ENCODE peak calls at places on chromosome 1, in four cellular contexts. N is K562, P is WTC11, F is HepG2. V is an unnamed sample.

GRCh38 chr1:108000620-108001105 is 35.7 kb upstream of the VAV3 start:
- DNase-seq in P (no peak), F (peak), N (no peak), V (no peak)

GRCh38 chr1:229440821-229441537 is 7.1 kb upstream of the ACTA1 start:
- DNase-seq in F (no peak), P (no peak), N (no peak), V (peak)

GRCh38 chr1:21523297-21523813 is 14.1 kb downstream of the ALPL start:
- DNase-seq in F (no peak), P (no peak), N (no peak), V (no peak)

GRCh38 chr1:159989581-159989980 is 35.5 kb upstream of the SLAMF9 start:
- DNase-seq in P (no peak), F (no peak), N (no peak), V (no peak)

GRCh38 chr1:207810173-207810572 is 58.3 kb downstream of the CD46 start:
- DNase-seq in N (no peak), P (no peak), F (no peak), V (no peak)

GRCh38 chr1:18668750-18669404 is 38.2 kb downstream of the PAX7 start:
- DNase-seq in N (no peak), F (no peak), P (no peak), V (peak)

GRCh38 chr1:216461466-216461865 is 38.2 kb upstream of the USH2A start:
- DNase-seq in F (no peak), P (no peak), N (no peak), V (no peak)

GRCh38 chr1:173208868-173209267 is 1.7 kb upstream of the TNFSF4 start:
- DNase-seq in N (no peak), P (no peak), F (no peak), V (no peak)

GRCh38 chr1:218463194-218464156 is 118.3 kb downstream of the TGFB2 start:
- DNase-seq in N (no peak), F (no peak), P (no peak), V (no peak)

GRCh38 chr1:29392036-29392435 is 155.7 kb downstream of the PTPRU start:
- DNase-seq in P (no peak), F (no peak), N (no peak), V (no peak)

GRCh38 chr1:72178266-72178665 is 104.1 kb downstream of the NEGR1 start:
- DNase-seq in N (no peak), P (no peak), F (no peak), V (no peak)

GRCh38 chr1:170704256-170704655 is 40.3 kb downstream of the PRRX1 start:
- DNase-seq in N (no peak), F (no peak), P (no peak), V (no peak)

GRCh38 chr1:91803847-91804545 is 82.0 kb downstream of the TGFBR3 start:
- DNase-seq in N (peak), F (no peak), P (no peak), V (no peak)

GRCh38 chr1:193558491-193559028 is 372.1 kb upstream of the B3GALT2 start:
- DNase-seq in F (no peak), N (no peak), P (no peak), V (peak)

GRCh38 chr1:178192686-178193085 is 98.8 kb downstream of the RASAL2 start:
- DNase-seq in N (no peak), F (no peak), P (no peak), V (peak)

GRCh38 chr1:160062134-160062533 is 7.8 kb downstream of the KCNJ10 start:
- DNase-seq in F (no peak), P (no peak), N (no peak), V (no peak)

GRCh38 chr1:172903581-172904220 is 147.0 kb downstream of the TNFSF18 start:
- DNase-seq in N (no peak), P (no peak), F (no peak), V (no peak)

GRCh38 chr1:21264913-21265312 is 25.4 kb downstream of the ECE1 start:
- DNase-seq in F (no peak), P (no peak), N (no peak), V (peak)

GRCh38 chr1:66705100-66705499 is 47.2 kb upstream of the DYNLT5 start:
- DNase-seq in N (no peak), P (no peak), F (peak), V (no peak)

GRCh38 chr1:223039990-223040389 is 103.1 kb downstream of the TLR5 start:
- DNase-seq in P (no peak), F (peak), N (no peak), V (no peak)

GRCh38 chr1:92411511-92411910 is 75.2 kb downstream of the GFI1 start:
- DNase-seq in N (peak), F (no peak), P (no peak), V (no peak)

GRCh38 chr1:38088366-38088765 is 41.8 kb upstream of the POU3F1 start:
- DNase-seq in F (peak), N (no peak), P (no peak), V (no peak)

GRCh38 chr1:244350027-244350426 is 101.7 kb downstream of the ADSS2 start:
- DNase-seq in N (no peak), P (no peak), F (no peak), V (no peak)

GRCh38 chr1:109828756-109829505 is 65.2 kb upstream of the EPS8L3 start:
- DNase-seq in N (no peak), P (no peak), F (no peak), V (no peak)

GRCh38 chr1:176136891-176137290 is 70.2 kb downstream of the COP1 start:
- DNase-seq in P (no peak), F (no peak), N (no peak), V (no peak)
- TF ChIP-seq HMGXB4 in P (no peak), F (no peak), N (no peak), V (no peak)

GRCh38 chr1:165536016-165536415 is 7.8 kb upstream of the LRRC52 start:
- DNase-seq in F (no peak), N (no peak), P (no peak), V (no peak)

GRCh38 chr1:165539908-165540307 is 3.9 kb upstream of the LRRC52 start:
- DNase-seq in N (no peak), P (no peak), F (no peak), V (no peak)

GRCh38 chr1:165537351-165538107 is 6.3 kb upstream of the LRRC52 start:
- DNase-seq in F (no peak), P (no peak), N (no peak), V (no peak)

GRCh38 chr1:165542015-165542631 is 1.7 kb upstream of the LRRC52 start:
- DNase-seq in N (no peak), F (no peak), P (no peak), V (no peak)

DNA sequence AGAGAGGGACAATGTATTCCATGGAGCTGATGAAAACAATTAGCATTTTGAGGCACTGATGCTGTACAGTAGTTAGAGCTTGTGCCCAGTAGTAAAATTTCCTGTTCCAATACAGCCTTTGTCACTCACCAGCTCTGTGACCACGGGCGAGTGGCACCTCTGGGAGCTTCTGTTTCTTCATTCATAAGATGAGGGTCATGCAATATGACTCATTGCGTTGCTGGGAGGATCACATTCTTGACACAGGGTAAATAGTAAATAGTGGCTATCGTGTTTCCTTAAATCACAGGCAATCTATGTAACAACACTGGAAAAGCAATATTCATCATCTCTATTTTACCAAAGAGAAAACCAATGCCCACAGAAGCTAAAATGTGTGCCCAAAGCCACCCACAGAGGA is 4.5 kb upstream of the LRRC52 start:
- DNase-seq in F (peak), P (no peak), N (no peak), V (peak)
- TF ChIP-seq HMGXB4 in F (no peak), P (no peak), N (no peak), V (no peak)

DNA sequence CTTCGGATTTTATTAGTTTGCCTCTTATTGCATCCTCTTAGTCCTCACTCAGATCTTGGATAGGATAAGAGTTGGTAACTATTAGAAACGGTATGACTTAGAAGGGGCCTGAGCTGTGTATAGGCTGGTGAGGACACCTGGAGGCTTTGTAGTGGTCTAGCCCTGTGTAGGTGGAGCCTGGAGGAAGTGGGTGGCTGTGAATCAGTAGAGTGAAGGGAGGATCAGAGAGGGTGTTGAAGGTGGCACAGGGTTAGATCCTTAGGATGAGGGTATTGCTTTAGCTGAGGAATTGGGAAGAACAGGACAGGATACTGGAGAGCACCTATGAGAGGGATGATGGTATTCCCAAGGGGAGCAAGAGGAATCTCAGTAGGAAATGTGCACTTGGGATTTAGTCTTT is 5.7 kb downstream of the VANGL1 start:
- DNase-seq in P (no peak), N (peak), F (no peak), V (no peak)
- TF ChIP-seq HMGXB4 in P (no peak), N (no peak), F (no peak), V (no peak)

DNA sequence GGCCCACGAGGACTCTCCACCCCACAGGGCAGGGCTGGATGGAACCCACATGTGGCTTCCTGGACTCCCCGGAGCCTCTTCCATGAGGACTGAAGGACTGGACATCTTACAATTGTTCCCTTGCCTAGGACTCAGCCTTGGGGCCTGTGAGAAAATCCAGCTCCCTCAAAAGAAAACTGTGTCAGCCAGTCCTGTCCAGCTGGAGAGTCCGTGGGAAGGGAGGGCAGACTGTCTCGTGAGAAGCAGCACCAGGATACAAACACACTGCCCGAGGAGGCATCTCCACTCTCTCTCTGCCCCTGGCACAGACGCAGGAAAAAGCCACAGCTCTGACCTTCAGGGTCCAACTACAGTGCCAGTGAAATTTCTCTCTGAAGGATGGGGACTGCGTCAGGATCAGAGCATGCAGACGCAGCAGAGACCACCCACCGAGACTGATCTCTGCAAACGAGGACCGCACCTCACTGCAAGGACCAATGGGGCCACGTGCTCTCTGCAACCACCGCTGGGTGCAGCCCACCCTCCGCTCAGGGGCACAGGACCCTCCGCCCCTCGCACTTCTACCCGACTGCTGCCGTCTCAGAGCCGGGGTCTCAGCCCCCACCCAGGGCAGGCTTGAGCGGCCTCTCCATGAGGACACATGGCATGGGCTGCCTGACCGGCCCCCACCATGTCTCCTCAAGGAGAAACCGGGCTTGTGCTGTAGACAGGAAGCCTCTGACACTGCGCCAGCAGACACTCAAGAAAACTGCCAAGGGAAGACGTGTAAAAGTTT is 130.0 kb downstream of the NPHP4 start:
- DNase-seq in F (no peak), P (no peak), N (no peak), V (no peak)
- TF ChIP-seq HMGXB4 in F (no peak), P (no peak), N (no peak), V (no peak)

GRCh38 chr1:111720977-111721670 is 18.1 kb downstream of the INKA2 start:
- DNase-seq in P (no peak), F (no peak), N (no peak), V (no peak)
- TF ChIP-seq HMGXB4 in P (no peak), F (no peak), N (no peak), V (no peak)

DNA sequence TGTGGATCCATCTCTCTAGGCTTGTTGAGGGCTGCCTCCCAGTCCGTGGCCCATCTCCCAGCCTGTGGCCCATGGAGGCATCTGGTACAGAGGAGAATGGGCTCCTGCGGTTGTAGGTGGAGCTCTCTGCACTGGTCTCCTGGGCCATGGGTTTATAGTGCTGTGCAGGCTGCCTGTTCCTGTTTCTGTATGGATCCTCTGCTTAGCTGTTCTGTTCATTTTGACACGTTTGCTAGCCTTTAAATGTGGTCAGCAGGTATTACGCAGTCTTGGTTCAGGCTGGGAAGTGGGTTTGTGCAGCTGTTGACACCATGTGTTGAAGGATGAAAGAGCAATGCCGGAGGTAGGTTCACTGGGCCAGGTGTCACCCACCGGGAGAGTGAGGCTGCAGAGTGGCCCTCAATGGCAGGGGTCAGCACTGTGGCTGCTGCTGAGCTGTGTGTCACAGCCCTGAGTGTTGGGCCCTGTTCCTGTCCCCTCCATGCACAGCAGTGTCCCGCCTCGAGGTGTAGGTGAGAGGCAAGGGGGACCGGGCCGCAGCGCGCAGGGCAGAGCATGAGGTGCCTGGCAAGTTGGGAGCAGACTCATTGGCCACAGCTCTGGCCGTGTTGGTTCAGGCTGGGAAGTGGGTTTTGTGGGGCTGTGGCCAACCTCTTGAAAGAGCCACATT is 39.0 kb downstream of the SNAP47 start:
- DNase-seq in P (no peak), F (no peak), N (no peak), V (no peak)
- TF ChIP-seq HMGXB4 in P (no peak), F (no peak), N (no peak), V (no peak)

GRCh38 chr1:43796111-43796581 is 88.8 kb downstream of the ST3GAL3 start:
- DNase-seq in P (no peak), F (no peak), N (no peak), V (no peak)
- TF ChIP-seq HMGXB4 in P (no peak), F (no peak), N (no peak), V (no peak)

GRCh38 chr1:114668784-114669561 is 876 bp downstream of the DENND2C start:
- DNase-seq in P (no peak), N (no peak), F (peak), V (no peak)
- TF ChIP-seq HMGXB4 in P (no peak), N (no peak), F (no peak), V (no peak)

GRCh38 chr1:119587328-119587727 is 60.7 kb downstream of the ZNF697 start:
- DNase-seq in N (no peak), P (no peak), F (peak), V (no peak)

DNA sequence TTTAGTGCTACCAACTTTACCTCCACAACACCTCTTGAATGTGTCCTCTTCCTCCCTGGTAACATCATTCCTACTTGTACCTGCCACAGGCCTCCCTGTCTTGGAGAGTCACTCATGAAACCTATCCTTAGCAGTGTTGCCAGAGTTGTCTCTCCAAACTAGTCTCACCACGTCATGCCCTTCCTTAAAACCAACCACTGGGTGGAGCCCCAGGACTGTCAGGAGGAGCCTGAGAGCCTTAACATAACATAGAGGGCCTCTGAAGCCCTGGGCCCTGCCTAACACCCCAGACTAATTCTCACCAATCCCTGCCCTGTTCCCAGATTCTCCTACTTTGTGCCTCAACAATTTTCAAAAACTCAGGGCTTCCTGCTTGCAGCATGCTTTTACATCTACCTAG is 65.3 kb downstream of the ZNF697 start:
- DNase-seq in N (peak), P (peak), F (peak), V (peak)
- TF ChIP-seq HMGXB4 in N (no peak), P (no peak), F (no peak), V (no peak)

DNA sequence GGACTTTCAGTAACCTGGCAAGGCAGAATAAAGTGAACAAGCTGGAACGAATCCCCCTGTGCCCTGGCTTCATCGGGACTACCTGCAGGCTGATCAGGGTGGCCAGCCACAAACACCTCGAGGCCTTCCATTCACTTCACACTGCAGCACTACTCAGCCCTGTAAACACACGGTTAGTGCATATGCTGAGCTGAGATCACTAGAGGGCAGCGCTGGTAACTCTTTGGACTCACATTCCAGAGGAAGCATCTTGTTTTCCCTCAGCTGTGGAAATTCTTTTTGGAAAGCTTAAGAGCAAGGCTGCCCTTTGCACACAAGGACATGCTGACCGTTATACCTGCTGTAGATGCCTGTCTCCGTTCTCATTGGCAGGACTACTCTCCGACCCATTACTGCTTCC is 32.1 kb downstream of the PCSK9 start:
- DNase-seq in P (peak), F (peak), N (peak), V (peak)
- TF ChIP-seq HMGXB4 in P (no peak), F (peak), N (no peak), V (no peak)

V was measured in A549.